ENCODE peak calls at places on chromosomes 4 and X, in eight cellular contexts. One of them, this sample, is unnamed.

GRCh38 chrX:119692241-119693031 is 532 bp downstream of the SEPTIN6 start:
- DNase-seq in esophagus muscularis mucosa: no peak
- DNase-seq in IMR-90: peak
- DNase-seq in gastrocnemius medialis: no peak
- DNase-seq in uterus: no peak
- DNase-seq in suprapubic skin: no peak
- DNase-seq in tibial artery: no peak
- DNase-seq in brain microvascular endothelial cell: peak
- DNase-seq in this sample: no peak

GRCh38 chr4:55018978-55019377 is 106.4 kb downstream of the KDR start:
- DNase-seq in IMR-90: no peak
- DNase-seq in suprapubic skin: no peak
- DNase-seq in tibial artery: no peak
- DNase-seq in esophagus muscularis mucosa: no peak
- DNase-seq in gastrocnemius medialis: no peak
- DNase-seq in uterus: no peak
- DNase-seq in brain microvascular endothelial cell: no peak
- DNase-seq in this sample: no peak

GRCh38 chr4:23269583-23269982 is 576.8 kb downstream of the GBA3 start:
- DNase-seq in brain microvascular endothelial cell: no peak
- DNase-seq in IMR-90: no peak
- DNase-seq in suprapubic skin: no peak
- DNase-seq in tibial artery: no peak
- DNase-seq in uterus: no peak
- DNase-seq in gastrocnemius medialis: no peak
- DNase-seq in esophagus muscularis mucosa: no peak
- DNase-seq in this sample: no peak

GRCh38 chr4:149884046-149884445 is 68.4 kb upstream of the IQCM start:
- DNase-seq in tibial artery: no peak
- DNase-seq in IMR-90: no peak
- DNase-seq in gastrocnemius medialis: peak
- DNase-seq in suprapubic skin: no peak
- DNase-seq in esophagus muscularis mucosa: no peak
- DNase-seq in uterus: no peak
- DNase-seq in brain microvascular endothelial cell: no peak
- DNase-seq in this sample: no peak

GRCh38 chr4:106763044-106763443 is 273.1 kb downstream of the DKK2 start:
- DNase-seq in tibial artery: no peak
- DNase-seq in esophagus muscularis mucosa: no peak
- DNase-seq in brain microvascular endothelial cell: no peak
- DNase-seq in IMR-90: no peak
- DNase-seq in suprapubic skin: no peak
- DNase-seq in gastrocnemius medialis: no peak
- DNase-seq in uterus: no peak
- DNase-seq in this sample: peak

GRCh38 chr4:32485976-32486375 is 1765.8 kb downstream of the PCDH7 start:
- DNase-seq in brain microvascular endothelial cell: no peak
- DNase-seq in gastrocnemius medialis: no peak
- DNase-seq in IMR-90: no peak
- DNase-seq in uterus: no peak
- DNase-seq in esophagus muscularis mucosa: no peak
- DNase-seq in suprapubic skin: no peak
- DNase-seq in tibial artery: no peak
- DNase-seq in this sample: no peak

GRCh38 chrX:66074920-66075879 is 35.3 kb upstream of the VSIG4 start:
- DNase-seq in brain microvascular endothelial cell: no peak
- DNase-seq in uterus: no peak
- DNase-seq in esophagus muscularis mucosa: no peak
- DNase-seq in tibial artery: peak
- DNase-seq in suprapubic skin: no peak
- DNase-seq in IMR-90: no peak
- DNase-seq in gastrocnemius medialis: peak
- DNase-seq in this sample: no peak

GRCh38 chrX:130628522-130628921 is 226.7 kb downstream of the RBMX2 start:
- DNase-seq in brain microvascular endothelial cell: no peak
- DNase-seq in esophagus muscularis mucosa: no peak
- DNase-seq in suprapubic skin: no peak
- DNase-seq in IMR-90: no peak
- DNase-seq in gastrocnemius medialis: no peak
- DNase-seq in uterus: no peak
- DNase-seq in tibial artery: no peak
- DNase-seq in this sample: peak

GRCh38 chrX:63746278-63746677 is 38.7 kb downstream of the ARHGEF9 start:
- DNase-seq in tibial artery: no peak
- DNase-seq in IMR-90: no peak
- DNase-seq in gastrocnemius medialis: no peak
- DNase-seq in brain microvascular endothelial cell: peak
- DNase-seq in esophagus muscularis mucosa: no peak
- DNase-seq in suprapubic skin: no peak
- DNase-seq in uterus: no peak
- DNase-seq in this sample: no peak

GRCh38 chrX:3518870-3519269 is 172.4 kb upstream of the MXRA5 start:
- DNase-seq in brain microvascular endothelial cell: peak
- DNase-seq in uterus: peak
- DNase-seq in IMR-90: peak
- DNase-seq in suprapubic skin: peak
- DNase-seq in gastrocnemius medialis: peak
- DNase-seq in esophagus muscularis mucosa: no peak
- DNase-seq in tibial artery: peak
- DNase-seq in this sample: no peak

GRCh38 chr4:169573889-169574288 is 38.5 kb downstream of the NEK1 start:
- DNase-seq in gastrocnemius medialis: no peak
- DNase-seq in IMR-90: no peak
- DNase-seq in tibial artery: no peak
- DNase-seq in uterus: no peak
- DNase-seq in esophagus muscularis mucosa: no peak
- DNase-seq in suprapubic skin: no peak
- DNase-seq in brain microvascular endothelial cell: no peak
- DNase-seq in this sample: no peak

GRCh38 chrX:10155137-10155536 is 1.6 kb upstream of the CLCN4 start:
- DNase-seq in gastrocnemius medialis: no peak
- DNase-seq in suprapubic skin: no peak
- DNase-seq in esophagus muscularis mucosa: no peak
- DNase-seq in tibial artery: no peak
- DNase-seq in IMR-90: no peak
- DNase-seq in brain microvascular endothelial cell: no peak
- DNase-seq in uterus: no peak
- DNase-seq in this sample: no peak
- H3K27ac ChIP-seq in gastrocnemius medialis: peak
- H3K27ac ChIP-seq in suprapubic skin: no peak
- H3K27ac ChIP-seq in esophagus muscularis mucosa: no peak
- H3K27ac ChIP-seq in tibial artery: no peak
- H3K27ac ChIP-seq in IMR-90: no peak
- H3K27ac ChIP-seq in brain microvascular endothelial cell: no peak
- H3K27ac ChIP-seq in uterus: no peak
- H3K27ac ChIP-seq in this sample: no peak

DNA sequence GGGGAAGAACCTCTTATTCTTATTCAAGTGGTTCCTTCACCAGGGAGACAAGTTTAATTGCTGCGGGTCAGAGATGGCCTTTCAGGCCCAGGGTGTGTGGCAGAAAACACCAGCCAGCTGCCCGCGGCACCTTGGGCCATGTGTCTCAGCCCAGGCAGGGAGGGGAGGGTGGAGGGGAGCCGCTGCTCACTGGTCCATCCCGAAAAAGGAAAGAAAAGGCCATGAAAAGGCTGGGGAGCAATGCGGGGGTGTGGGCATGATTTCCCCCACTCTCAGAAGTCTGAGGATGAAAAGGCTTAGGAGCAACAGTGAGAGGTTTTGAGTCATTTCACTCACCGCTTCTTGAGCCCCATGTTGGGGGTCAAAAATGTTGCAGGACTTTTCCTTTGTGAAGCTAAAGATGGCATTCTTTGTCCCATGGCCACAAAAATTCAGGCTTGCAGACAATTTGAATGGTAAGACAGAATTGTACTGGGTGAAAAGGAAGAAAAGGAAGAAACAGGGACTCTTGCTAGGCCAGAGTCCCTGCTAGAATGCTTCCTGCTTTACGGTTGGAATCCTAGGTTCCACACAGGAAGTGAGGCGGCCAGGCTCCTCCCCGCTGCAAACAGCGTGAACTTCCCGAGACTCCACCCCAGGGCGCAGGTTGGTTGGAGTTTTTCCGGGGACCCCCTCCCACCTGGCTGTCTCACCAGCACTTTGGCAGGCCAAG is 17.4 kb upstream of the FAM47E start:
- DNase-seq in brain microvascular endothelial cell: no peak
- DNase-seq in uterus: no peak
- DNase-seq in tibial artery: no peak
- DNase-seq in IMR-90: no peak
- DNase-seq in esophagus muscularis mucosa: no peak
- DNase-seq in gastrocnemius medialis: no peak
- DNase-seq in suprapubic skin: no peak
- DNase-seq in this sample: peak
- H3K27ac ChIP-seq in brain microvascular endothelial cell: no peak
- H3K27ac ChIP-seq in uterus: no peak
- H3K27ac ChIP-seq in tibial artery: no peak
- H3K27ac ChIP-seq in IMR-90: no peak
- H3K27ac ChIP-seq in esophagus muscularis mucosa: no peak
- H3K27ac ChIP-seq in gastrocnemius medialis: no peak
- H3K27ac ChIP-seq in suprapubic skin: peak
- H3K27ac ChIP-seq in this sample: peak

DNA sequence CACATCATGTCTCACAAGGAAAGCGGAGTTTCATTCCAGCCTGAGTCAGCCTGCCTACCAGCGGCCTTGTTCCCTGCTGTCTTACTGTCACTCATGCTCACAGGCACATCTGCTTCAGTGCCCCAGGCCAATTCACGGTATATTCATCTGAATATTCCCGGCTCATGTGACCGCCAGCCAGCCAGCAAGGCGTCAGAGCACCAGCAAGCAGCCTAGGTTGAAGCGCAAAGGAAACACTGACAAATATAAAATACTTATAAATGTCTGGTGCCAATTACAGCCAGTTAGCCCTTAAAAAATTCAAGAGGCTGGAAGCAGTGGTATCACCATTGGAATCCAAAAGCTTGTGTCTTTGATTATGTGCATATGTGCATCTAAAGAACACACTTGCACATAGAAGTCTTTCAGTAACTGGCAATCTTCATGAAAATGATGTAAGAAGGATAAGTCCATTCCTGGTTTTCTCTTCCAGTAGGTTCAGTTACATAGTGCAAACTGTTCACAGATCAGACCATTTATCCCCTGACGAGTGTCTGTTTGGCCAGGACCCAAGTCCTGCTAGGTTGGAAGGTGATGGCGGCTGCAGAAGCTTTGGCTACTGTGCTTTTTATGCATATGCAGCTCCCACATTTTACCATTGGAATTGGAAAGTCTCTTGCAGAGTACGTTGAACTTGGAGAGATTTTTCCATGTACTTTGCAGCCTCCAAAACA is 61.3 kb downstream of the LUZP4 start:
- DNase-seq in IMR-90: no peak
- DNase-seq in tibial artery: no peak
- DNase-seq in brain microvascular endothelial cell: no peak
- DNase-seq in suprapubic skin: no peak
- DNase-seq in uterus: no peak
- DNase-seq in gastrocnemius medialis: no peak
- DNase-seq in esophagus muscularis mucosa: no peak
- DNase-seq in this sample: no peak
- H3K27ac ChIP-seq in IMR-90: no peak
- H3K27ac ChIP-seq in tibial artery: peak
- H3K27ac ChIP-seq in brain microvascular endothelial cell: no peak
- H3K27ac ChIP-seq in suprapubic skin: no peak
- H3K27ac ChIP-seq in uterus: no peak
- H3K27ac ChIP-seq in gastrocnemius medialis: no peak
- H3K27ac ChIP-seq in esophagus muscularis mucosa: no peak
- H3K27ac ChIP-seq in this sample: no peak

DNA sequence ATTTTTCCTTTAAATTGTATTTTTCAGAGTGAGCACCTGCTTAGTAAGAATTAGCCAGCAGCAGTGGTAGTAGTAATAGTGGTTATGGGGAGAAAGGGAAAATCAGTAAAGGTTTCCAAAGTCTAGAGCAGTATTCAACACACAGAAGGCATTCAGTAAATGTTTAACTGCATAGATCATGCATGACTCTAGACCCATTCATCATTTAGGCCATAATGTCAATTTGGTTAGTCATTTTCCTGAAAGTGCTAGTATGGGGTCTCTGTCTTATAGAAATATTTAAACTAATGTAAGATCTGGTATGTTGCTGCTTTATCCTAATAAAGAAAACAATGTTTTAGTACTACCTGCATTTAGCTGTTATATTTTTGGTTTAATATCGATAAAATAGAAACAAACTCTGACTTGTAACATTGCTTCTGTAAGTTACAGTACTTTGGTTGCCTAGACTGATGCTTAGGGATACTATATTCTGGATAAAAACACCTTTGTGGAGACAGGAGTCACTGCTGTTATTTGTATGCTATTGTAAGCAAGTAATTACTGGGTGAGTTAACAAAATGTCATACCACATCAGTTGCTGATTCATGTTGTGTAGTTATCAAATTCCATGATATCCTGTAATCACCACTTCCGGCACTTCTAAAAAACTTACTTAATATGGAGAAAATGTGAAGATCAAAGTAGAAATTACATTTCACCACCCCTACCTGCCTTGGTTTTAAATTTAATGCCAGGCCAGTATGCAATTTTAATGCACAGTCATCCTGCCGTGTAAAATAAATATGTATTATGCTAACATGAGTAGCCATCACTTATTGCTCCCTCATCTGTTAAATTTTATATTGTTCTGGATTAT is 115.8 kb upstream of the BMPR1B start:
- DNase-seq in esophagus muscularis mucosa: no peak
- DNase-seq in uterus: no peak
- DNase-seq in tibial artery: no peak
- DNase-seq in IMR-90: peak
- DNase-seq in brain microvascular endothelial cell: no peak
- DNase-seq in suprapubic skin: no peak
- DNase-seq in gastrocnemius medialis: no peak
- DNase-seq in this sample: no peak
- H3K27ac ChIP-seq in esophagus muscularis mucosa: no peak
- H3K27ac ChIP-seq in uterus: no peak
- H3K27ac ChIP-seq in tibial artery: peak
- H3K27ac ChIP-seq in IMR-90: no peak
- H3K27ac ChIP-seq in brain microvascular endothelial cell: peak
- H3K27ac ChIP-seq in suprapubic skin: no peak
- H3K27ac ChIP-seq in gastrocnemius medialis: no peak
- H3K27ac ChIP-seq in this sample: no peak

GRCh38 chr4:99833766-99834165 is 17.1 kb downstream of the DAPP1 start:
- DNase-seq in brain microvascular endothelial cell: no peak
- DNase-seq in uterus: no peak
- DNase-seq in suprapubic skin: no peak
- DNase-seq in esophagus muscularis mucosa: no peak
- DNase-seq in IMR-90: no peak
- DNase-seq in gastrocnemius medialis: no peak
- DNase-seq in tibial artery: no peak
- DNase-seq in this sample: no peak

GRCh38 chr4:99835942-99836341 is 19.3 kb downstream of the DAPP1 start:
- DNase-seq in uterus: no peak
- DNase-seq in suprapubic skin: no peak
- DNase-seq in gastrocnemius medialis: no peak
- DNase-seq in IMR-90: no peak
- DNase-seq in esophagus muscularis mucosa: no peak
- DNase-seq in brain microvascular endothelial cell: no peak
- DNase-seq in tibial artery: no peak
- DNase-seq in this sample: no peak

GRCh38 chr4:99834569-99834968 is 17.9 kb downstream of the DAPP1 start:
- DNase-seq in uterus: no peak
- DNase-seq in suprapubic skin: no peak
- DNase-seq in esophagus muscularis mucosa: no peak
- DNase-seq in gastrocnemius medialis: no peak
- DNase-seq in tibial artery: no peak
- DNase-seq in brain microvascular endothelial cell: no peak
- DNase-seq in IMR-90: no peak
- DNase-seq in this sample: no peak

GRCh38 chr4:99832854-99833253 is 16.2 kb downstream of the DAPP1 start:
- DNase-seq in uterus: no peak
- DNase-seq in suprapubic skin: no peak
- DNase-seq in IMR-90: no peak
- DNase-seq in tibial artery: no peak
- DNase-seq in esophagus muscularis mucosa: no peak
- DNase-seq in brain microvascular endothelial cell: no peak
- DNase-seq in gastrocnemius medialis: no peak
- DNase-seq in this sample: no peak

GRCh38 chr4:99832313-99832712 is 15.7 kb downstream of the DAPP1 start:
- DNase-seq in gastrocnemius medialis: no peak
- DNase-seq in esophagus muscularis mucosa: no peak
- DNase-seq in IMR-90: no peak
- DNase-seq in suprapubic skin: no peak
- DNase-seq in tibial artery: no peak
- DNase-seq in brain microvascular endothelial cell: no peak
- DNase-seq in uterus: no peak
- DNase-seq in this sample: peak
- H3K27ac ChIP-seq in gastrocnemius medialis: no peak
- H3K27ac ChIP-seq in esophagus muscularis mucosa: peak
- H3K27ac ChIP-seq in IMR-90: no peak
- H3K27ac ChIP-seq in suprapubic skin: no peak
- H3K27ac ChIP-seq in tibial artery: peak
- H3K27ac ChIP-seq in brain microvascular endothelial cell: no peak
- H3K27ac ChIP-seq in uterus: no peak
- H3K27ac ChIP-seq in this sample: no peak

This sample was measured in GM23338.